ENCODE peak calls at places on chromosomes 5 and 9, in five cellular contexts. One of them, this sample, is unnamed.

GRCh38 chr9:129677456-129677855 is 12.0 kb downstream of the PRRX2 start:
- DNase-seq in Panc1: no peak
- DNase-seq in HFFc6: no peak
- DNase-seq in activated CD8-positive, alpha-beta T cell treated with anti-CD3 and anti-CD28 coated beads for 36 hours: no peak
- DNase-seq in GM12864: no peak
- DNase-seq in this sample: peak; percentile 59

GRCh38 chr9:83410701-83411100 is 127.5 kb downstream of the FRMD3 start:
- DNase-seq in Panc1: no peak
- DNase-seq in HFFc6: peak; percentile 20
- DNase-seq in activated CD8-positive, alpha-beta T cell treated with anti-CD3 and anti-CD28 coated beads for 36 hours: no peak
- DNase-seq in GM12864: no peak
- DNase-seq in this sample: peak; percentile 40

GRCh38 chr9:20754556-20754955 is 70.5 kb downstream of the FOCAD start:
- DNase-seq in Panc1: no peak
- DNase-seq in HFFc6: peak; percentile 18
- DNase-seq in activated CD8-positive, alpha-beta T cell treated with anti-CD3 and anti-CD28 coated beads for 36 hours: no peak
- DNase-seq in GM12864: no peak
- DNase-seq in this sample: peak; percentile 20

GRCh38 chr9:479316-479715 is 264.7 kb downstream of the DOCK8 start:
- DNase-seq in Panc1: no peak
- DNase-seq in HFFc6: no peak
- DNase-seq in activated CD8-positive, alpha-beta T cell treated with anti-CD3 and anti-CD28 coated beads for 36 hours: no peak
- DNase-seq in GM12864: no peak
- DNase-seq in this sample: no peak

GRCh38 chr5:78534148-78535009 is 114.2 kb downstream of the LHFPL2 start:
- DNase-seq in Panc1: no peak
- DNase-seq in HFFc6: no peak
- DNase-seq in activated CD8-positive, alpha-beta T cell treated with anti-CD3 and anti-CD28 coated beads for 36 hours: no peak
- DNase-seq in GM12864: no peak
- DNase-seq in this sample: no peak

GRCh38 chr5:170280090-170280493 is 17.5 kb downstream of the LCP2 start:
- DNase-seq in Panc1: no peak
- DNase-seq in HFFc6: no peak
- DNase-seq in activated CD8-positive, alpha-beta T cell treated with anti-CD3 and anti-CD28 coated beads for 36 hours: peak; percentile 11
- DNase-seq in GM12864: no peak
- DNase-seq in this sample: no peak

GRCh38 chr9:100351508-100351907 is 1.2 kb downstream of the TEX10 start:
- DNase-seq in Panc1: no peak
- DNase-seq in HFFc6: no peak
- DNase-seq in activated CD8-positive, alpha-beta T cell treated with anti-CD3 and anti-CD28 coated beads for 36 hours: no peak
- DNase-seq in GM12864: no peak
- DNase-seq in this sample: no peak

GRCh38 chr5:1140188-1140817 is 28.4 kb upstream of the SLC12A7 start:
- DNase-seq in Panc1: peak; percentile 51
- DNase-seq in HFFc6: no peak
- DNase-seq in activated CD8-positive, alpha-beta T cell treated with anti-CD3 and anti-CD28 coated beads for 36 hours: peak; percentile 87
- DNase-seq in GM12864: no peak
- DNase-seq in this sample: peak; percentile 42

GRCh38 chr5:139638736-139639618 is 9.2 kb upstream of the CXXC5 start:
- DNase-seq in Panc1: no peak
- DNase-seq in HFFc6: no peak
- DNase-seq in activated CD8-positive, alpha-beta T cell treated with anti-CD3 and anti-CD28 coated beads for 36 hours: no peak
- DNase-seq in GM12864: no peak
- DNase-seq in this sample: peak; percentile 3

GRCh38 chr9:113992276-113992951 is 85.7 kb downstream of the AMBP start:
- DNase-seq in Panc1: no peak
- DNase-seq in HFFc6: no peak
- DNase-seq in activated CD8-positive, alpha-beta T cell treated with anti-CD3 and anti-CD28 coated beads for 36 hours: no peak
- DNase-seq in GM12864: no peak
- DNase-seq in this sample: no peak
- TF ChIP-seq CTCF in Panc1: no peak
- TF ChIP-seq CTCF in HFFc6: no peak
- TF ChIP-seq CTCF in activated CD8-positive, alpha-beta T cell treated with anti-CD3 and anti-CD28 coated beads for 36 hours: no peak
- TF ChIP-seq CTCF in GM12864: no peak
- TF ChIP-seq CTCF in this sample: no peak

DNA sequence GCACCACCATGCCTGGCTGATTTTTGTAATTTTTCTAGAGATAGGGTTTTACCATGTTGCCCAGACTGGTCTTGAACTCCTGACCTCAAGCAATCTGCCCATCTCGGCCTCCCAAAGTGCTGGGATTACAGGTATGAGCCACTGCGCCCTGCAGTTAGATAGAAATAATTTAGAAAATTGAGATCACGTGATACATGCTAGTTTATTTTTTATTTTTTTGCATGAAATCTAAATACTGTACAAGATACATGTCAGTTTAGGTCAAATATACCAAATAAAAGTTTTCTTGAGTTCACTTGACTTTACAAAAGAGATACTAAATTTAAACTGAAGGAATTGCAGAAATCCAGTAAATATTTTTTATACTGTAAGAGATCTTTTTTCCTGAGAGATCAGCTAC is 304.2 kb downstream of the YTHDC2 start:
- DNase-seq in Panc1: no peak
- DNase-seq in HFFc6: no peak
- DNase-seq in activated CD8-positive, alpha-beta T cell treated with anti-CD3 and anti-CD28 coated beads for 36 hours: no peak
- DNase-seq in GM12864: no peak
- DNase-seq in this sample: no peak
- TF ChIP-seq CTCF in Panc1: no peak
- TF ChIP-seq CTCF in HFFc6: no peak
- TF ChIP-seq CTCF in activated CD8-positive, alpha-beta T cell treated with anti-CD3 and anti-CD28 coated beads for 36 hours: no peak
- TF ChIP-seq CTCF in GM12864: no peak
- TF ChIP-seq CTCF in this sample: no peak

GRCh38 chr5:176610430-176610763 is 441 bp upstream of the GPRIN1 start:
- DNase-seq in Panc1: no peak
- DNase-seq in HFFc6: no peak
- DNase-seq in activated CD8-positive, alpha-beta T cell treated with anti-CD3 and anti-CD28 coated beads for 36 hours: no peak
- DNase-seq in GM12864: no peak
- DNase-seq in this sample: no peak
- TF ChIP-seq CTCF in Panc1: peak; percentile 33
- TF ChIP-seq CTCF in HFFc6: no peak
- TF ChIP-seq CTCF in activated CD8-positive, alpha-beta T cell treated with anti-CD3 and anti-CD28 coated beads for 36 hours: no peak
- TF ChIP-seq CTCF in GM12864: no peak
- TF ChIP-seq CTCF in this sample: no peak

GRCh38 chr5:107359916-107360234 is 310.9 kb downstream of the EFNA5 start:
- DNase-seq in Panc1: no peak
- DNase-seq in HFFc6: no peak
- DNase-seq in activated CD8-positive, alpha-beta T cell treated with anti-CD3 and anti-CD28 coated beads for 36 hours: peak; percentile 4
- DNase-seq in GM12864: no peak
- DNase-seq in this sample: no peak
- TF ChIP-seq CTCF in Panc1: no peak
- TF ChIP-seq CTCF in HFFc6: no peak
- TF ChIP-seq CTCF in activated CD8-positive, alpha-beta T cell treated with anti-CD3 and anti-CD28 coated beads for 36 hours: no peak
- TF ChIP-seq CTCF in GM12864: no peak
- TF ChIP-seq CTCF in this sample: no peak

DNA sequence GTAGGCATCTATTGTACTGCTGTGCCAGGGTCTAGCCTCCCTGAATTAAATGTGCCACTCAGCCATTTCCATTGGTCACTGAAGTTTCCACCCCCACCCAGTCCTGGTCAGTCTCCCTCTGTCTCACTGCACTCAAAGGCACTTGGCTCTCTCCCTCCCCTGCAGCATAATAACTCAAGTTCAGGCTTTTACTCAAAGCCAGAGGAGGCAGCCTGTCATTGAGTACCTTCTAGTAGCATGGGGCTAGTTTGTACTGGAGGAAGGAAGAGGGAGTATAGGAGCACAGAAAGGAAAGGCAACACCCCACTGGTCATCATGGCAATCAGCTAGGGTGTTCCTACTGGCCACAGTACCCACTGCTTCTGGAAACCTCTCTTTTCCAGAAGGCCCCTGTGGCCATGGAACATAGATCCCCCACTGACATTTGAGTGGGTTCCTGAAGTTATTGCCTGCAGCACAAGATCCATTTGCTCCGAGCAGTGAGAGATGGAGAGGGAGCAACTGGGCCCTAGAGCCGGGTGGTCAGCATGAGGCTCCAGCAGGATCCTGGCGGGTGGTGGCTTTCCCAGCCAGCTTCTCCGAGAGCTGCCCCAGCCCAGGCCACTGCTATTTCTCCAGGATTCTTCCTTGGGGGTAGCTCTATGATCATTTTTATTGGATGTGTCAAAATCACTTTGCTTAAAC is 89.9 kb upstream of the CPEB4 start:
- DNase-seq in Panc1: no peak
- DNase-seq in HFFc6: no peak
- DNase-seq in activated CD8-positive, alpha-beta T cell treated with anti-CD3 and anti-CD28 coated beads for 36 hours: no peak
- DNase-seq in GM12864: no peak
- DNase-seq in this sample: no peak
- TF ChIP-seq CTCF in Panc1: no peak
- TF ChIP-seq CTCF in HFFc6: no peak
- TF ChIP-seq CTCF in activated CD8-positive, alpha-beta T cell treated with anti-CD3 and anti-CD28 coated beads for 36 hours: no peak
- TF ChIP-seq CTCF in GM12864: no peak
- TF ChIP-seq CTCF in this sample: no peak

DNA sequence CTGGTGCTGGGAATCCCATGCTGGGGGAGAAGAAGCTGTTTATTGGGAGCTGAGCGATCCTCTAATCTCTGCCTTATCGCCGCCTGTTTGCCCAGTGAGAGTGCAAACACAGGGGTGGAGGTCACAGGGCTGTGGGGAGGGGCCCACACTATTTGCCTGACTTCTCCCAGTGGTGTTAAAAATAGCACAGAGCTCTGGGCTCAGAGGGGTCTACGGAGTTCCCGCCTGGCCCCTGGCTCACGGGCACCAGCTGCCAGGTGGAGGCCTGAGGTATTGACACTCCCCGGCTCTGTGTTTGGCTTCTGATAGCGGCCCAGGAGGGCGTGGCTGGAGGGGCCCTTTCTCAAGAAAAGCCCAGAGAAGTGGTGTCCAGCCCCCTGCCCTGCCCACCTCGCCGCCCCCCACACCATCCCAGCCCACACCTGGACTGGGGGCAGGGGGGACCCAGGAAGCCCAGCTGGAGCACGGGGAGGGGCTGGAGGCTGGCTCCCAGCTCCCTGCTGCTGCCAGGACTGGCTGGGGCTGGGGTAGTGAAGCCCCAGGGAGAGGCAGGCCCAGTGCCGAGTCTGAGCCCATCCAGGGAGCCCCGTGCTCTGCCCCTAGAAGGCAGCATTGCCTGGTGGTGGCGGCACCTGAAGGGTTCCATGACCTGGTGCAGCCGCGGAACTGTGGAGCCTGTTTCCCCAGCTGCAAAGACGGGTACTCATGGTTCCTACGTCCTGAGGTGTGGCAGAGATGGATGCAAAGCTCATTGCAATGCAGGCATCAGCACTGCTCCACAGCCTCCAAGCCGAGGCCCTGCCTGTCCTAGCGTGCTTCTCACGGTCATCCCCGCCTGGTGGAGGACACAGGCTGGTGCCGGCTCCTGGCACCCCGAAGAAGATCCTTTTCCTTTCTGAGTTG is 35.7 kb upstream of the EGFL7 start:
- DNase-seq in Panc1: no peak
- DNase-seq in HFFc6: no peak
- DNase-seq in activated CD8-positive, alpha-beta T cell treated with anti-CD3 and anti-CD28 coated beads for 36 hours: no peak
- DNase-seq in GM12864: no peak
- DNase-seq in this sample: no peak
- TF ChIP-seq CTCF in Panc1: no peak
- TF ChIP-seq CTCF in HFFc6: peak; percentile 25
- TF ChIP-seq CTCF in activated CD8-positive, alpha-beta T cell treated with anti-CD3 and anti-CD28 coated beads for 36 hours: no peak
- TF ChIP-seq CTCF in GM12864: no peak
- TF ChIP-seq CTCF in this sample: no peak

GRCh38 chr5:164230341-164230740 is 724.9 kb downstream of the MAT2B start:
- DNase-seq in Panc1: no peak
- DNase-seq in HFFc6: no peak
- DNase-seq in activated CD8-positive, alpha-beta T cell treated with anti-CD3 and anti-CD28 coated beads for 36 hours: no peak
- DNase-seq in GM12864: no peak
- DNase-seq in this sample: no peak

DNA sequence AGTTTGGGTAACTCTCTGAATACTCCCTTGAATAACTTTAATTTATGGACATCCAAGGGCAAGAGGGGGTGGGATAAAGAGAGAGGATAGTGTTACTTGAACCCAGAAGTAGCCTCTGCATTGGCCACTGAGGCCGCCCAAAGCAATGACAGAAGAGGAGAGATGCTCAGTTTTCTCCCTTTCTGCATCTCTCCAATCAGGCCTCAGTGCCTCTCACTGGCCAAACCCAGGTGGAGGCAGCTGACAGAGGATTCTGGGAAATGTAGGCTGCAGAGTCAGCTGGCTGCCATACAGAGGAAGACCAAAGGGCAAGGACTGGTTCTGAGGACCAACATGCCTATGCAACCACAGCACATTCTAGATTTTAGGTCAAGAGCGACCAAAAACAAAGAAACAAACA is 719.4 kb downstream of the MAT2B start:
- DNase-seq in Panc1: no peak
- DNase-seq in HFFc6: no peak
- DNase-seq in activated CD8-positive, alpha-beta T cell treated with anti-CD3 and anti-CD28 coated beads for 36 hours: no peak
- DNase-seq in GM12864: no peak
- DNase-seq in this sample: no peak
- TF ChIP-seq CTCF in Panc1: no peak
- TF ChIP-seq CTCF in HFFc6: no peak
- TF ChIP-seq CTCF in activated CD8-positive, alpha-beta T cell treated with anti-CD3 and anti-CD28 coated beads for 36 hours: no peak
- TF ChIP-seq CTCF in GM12864: no peak
- TF ChIP-seq CTCF in this sample: no peak